ENCODE peak calls at places on chromosomes 2 and 18, in four cellular contexts. M, B, N and H are unnamed samples.

GRCh38 chr2:179559108-179559806 is 294.6 kb upstream of the SESTD1 start:
- DNase-seq in M (no peak), B (no peak), N (no peak), H (no peak)

GRCh38 chr2:44103643-44104038 is 65.0 kb upstream of the PPM1B start:
- DNase-seq in M (no peak), B (no peak), N (no peak), H (no peak)

GRCh38 chr2:200338692-200339091 is 32.2 kb downstream of the SPATS2L start:
- DNase-seq in M (no peak), B (no peak), N (no peak), H (peak)

GRCh38 chr2:27701676-27702075 is 38.0 kb downstream of the SLC4A1AP start:
- DNase-seq in M (no peak), B (no peak), N (no peak), H (no peak)

GRCh38 chr2:230417436-230417835 is 1.4 kb downstream of the SP100 start:
- DNase-seq in M (no peak), B (no peak), N (no peak), H (no peak)

GRCh38 chr2:237514474-237515130 is 27.6 kb downstream of the MLPH start:
- DNase-seq in M (no peak), B (no peak), N (no peak), H (no peak)

GRCh38 chr2:27501042-27501441 is 4.4 kb downstream of the GCKR start:
- DNase-seq in M (no peak), B (no peak), N (no peak), H (no peak)

GRCh38 chr2:226031962-226032441 is 632.5 kb downstream of the NYAP2 start:
- DNase-seq in M (no peak), B (no peak), N (no peak), H (peak)

GRCh38 chr2:204473224-204473623 is 72.1 kb upstream of the PARD3B start:
- DNase-seq in M (no peak), B (no peak), N (no peak), H (no peak)

GRCh38 chr2:157331696-157332095 is 6.1 kb upstream of the ERMN start:
- DNase-seq in M (no peak), B (no peak), N (no peak), H (no peak)

GRCh38 chr2:10400568-10400977 is 47.6 kb downstream of the ODC1 start:
- DNase-seq in M (no peak), B (no peak), N (peak), H (no peak)

GRCh38 chr18:56267334-56267733 is 371.1 kb downstream of the TXNL1 start:
- DNase-seq in M (no peak), B (no peak), N (no peak), H (no peak)

GRCh38 chr2:190340369-190340768 is 3.0 kb upstream of the INPP1 start:
- DNase-seq in M (peak), B (peak), N (no peak), H (peak)

GRCh38 chr2:41886757-41887156 is 161.1 kb upstream of the PKDCC start:
- DNase-seq in M (no peak), B (no peak), N (no peak), H (peak)
- TF ChIP-seq ETV6 in M (no peak), B (no peak), N (no peak), H (no peak)

GRCh38 chr18:75203456-75204261 is 5.3 kb downstream of the PTGR3 start:
- DNase-seq in M (no peak), B (no peak), N (no peak), H (no peak)
- TF ChIP-seq ETV6 in M (no peak), B (no peak), N (no peak), H (no peak)

GRCh38 chr2:201465524-201465971 is 14.0 kb downstream of the STRADB start:
- DNase-seq in M (no peak), B (no peak), N (no peak), H (no peak)

GRCh38 chr2:201464547-201464946 is 13.0 kb downstream of the STRADB start:
- DNase-seq in M (no peak), B (no peak), N (no peak), H (no peak)

GRCh38 chr2:201466050-201466660 is 14.6 kb downstream of the STRADB start:
- DNase-seq in M (no peak), B (no peak), N (no peak), H (no peak)

GRCh38 chr2:201470821-201471731 is 19.5 kb downstream of the STRADB start:
- DNase-seq in M (peak), B (no peak), N (no peak), H (no peak)

GRCh38 chr2:201467666-201468065 is 16.1 kb downstream of the STRADB start:
- DNase-seq in M (no peak), B (no peak), N (no peak), H (no peak)
- TF ChIP-seq ETV6 in M (no peak), B (no peak), N (no peak), H (no peak)

DNA sequence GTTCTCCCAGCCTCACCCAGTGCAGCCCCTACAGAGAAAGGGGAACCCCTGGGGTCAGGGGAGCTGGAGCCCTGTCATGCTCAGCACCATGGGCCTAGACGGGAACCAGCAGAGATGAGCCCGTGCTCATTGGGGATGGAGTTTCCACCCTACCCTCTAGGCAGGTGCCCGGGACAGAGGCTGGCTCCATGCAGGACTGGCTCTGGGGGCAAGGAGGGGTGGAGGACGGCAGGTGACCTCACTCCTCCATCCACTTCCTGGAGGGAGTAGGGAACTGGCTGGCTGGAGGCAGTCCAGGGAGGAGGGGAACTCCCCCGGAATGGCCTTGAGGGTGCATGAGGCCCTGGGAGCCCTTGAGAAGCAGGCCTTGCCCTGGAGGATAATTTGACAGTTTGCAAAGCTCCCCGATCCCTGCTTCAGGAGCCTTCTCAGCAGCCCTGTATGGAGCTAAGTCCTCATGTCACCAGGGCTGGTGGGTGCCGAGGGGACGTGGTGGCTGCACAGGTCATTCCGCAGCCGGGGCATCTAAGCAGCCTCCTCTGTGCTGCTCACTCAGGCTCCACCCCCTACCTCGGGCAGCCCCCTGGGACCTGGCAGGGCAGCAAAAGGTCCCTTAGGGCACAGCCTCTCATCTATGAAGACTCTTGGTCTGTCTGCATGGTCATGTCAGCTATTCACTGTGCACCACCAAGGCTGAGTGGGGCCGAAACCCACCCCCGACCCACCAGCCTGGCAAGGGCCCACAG is 2.1 kb downstream of the NEURL3 start:
- DNase-seq in M (no peak), B (no peak), N (no peak), H (no peak)
- TF ChIP-seq ETV6 in M (no peak), B (no peak), N (no peak), H (no peak)

DNA sequence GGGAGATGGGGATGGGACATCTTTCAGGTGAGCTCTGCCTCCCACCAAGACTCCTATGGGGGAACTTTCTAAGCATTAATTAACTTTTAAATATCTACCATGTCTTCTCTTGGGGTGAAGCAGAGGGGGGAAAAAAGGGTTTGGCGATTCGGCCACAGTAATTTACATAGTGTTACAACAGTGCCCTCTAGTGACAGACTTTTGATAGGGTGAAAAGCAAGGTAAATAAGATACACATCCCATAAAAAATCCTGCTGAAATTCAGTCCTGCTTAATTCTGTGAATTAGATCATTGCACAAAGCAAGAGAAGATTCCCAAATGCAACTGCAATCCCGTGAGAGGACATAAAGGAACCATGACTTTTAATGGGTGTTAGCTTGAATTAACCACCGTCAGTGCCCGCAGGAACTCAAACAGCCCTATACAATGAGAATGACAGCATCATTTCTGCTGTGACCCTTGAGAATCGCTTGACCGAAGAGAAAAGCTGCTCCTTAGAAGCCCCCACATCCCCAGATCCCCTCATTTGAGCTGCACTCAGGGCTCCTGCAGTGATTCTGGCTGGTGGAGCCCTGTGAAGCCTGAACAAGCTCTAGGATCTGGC is 32.8 kb downstream of the FAM124B start:
- DNase-seq in M (no peak), B (peak), N (no peak), H (peak)
- TF ChIP-seq ETV6 in M (no peak), B (no peak), N (no peak), H (no peak)

GRCh38 chr2:136351684-136352083 is 233.7 kb upstream of the CXCR4 start:
- DNase-seq in M (no peak), B (no peak), N (no peak), H (no peak)
- TF ChIP-seq ETV6 in M (no peak), B (no peak), N (no peak), H (no peak)